ENCODE peak calls at places on chromosomes 6 and 20, in five cellular contexts. S is NCI-H1092 treated with DMSO at 0.1 percent for 48 hours; X is tibial artery; P is M059J; E is activated CD8-positive, alpha-beta T cell treated with anti-CD3 and anti-CD28 coated beads for 36 hours. R is an unnamed sample.

GRCh38 chr20:4272225-4272624 is 256.9 kb upstream of the RNF24 start:
- DNase-seq in S (no peak), X (no peak), P (peak; percentile 55), E (no peak), R (no peak)

GRCh38 chr6:145138469-145139185 is 596.7 kb downstream of the EPM2A start:
- DNase-seq in S (no peak), X (no peak), P (no peak), E (no peak), R (no peak)

GRCh38 chr6:85389180-85389797 is 60.6 kb upstream of the NT5E start:
- DNase-seq in S (no peak), X (no peak), P (no peak), E (peak; percentile 78), R (no peak)

GRCh38 chr20:13031751-13032150 is 23.0 kb downstream of the SPTLC3 start:
- DNase-seq in S (no peak), X (no peak), P (no peak), E (no peak), R (no peak)

GRCh38 chr6:105167987-105168386 is 11.8 kb downstream of the POPDC3 start:
- DNase-seq in S (no peak), X (no peak), P (no peak), E (no peak), R (no peak)

GRCh38 chr6:53582963-53583362 is 38.1 kb upstream of the GCLC start:
- DNase-seq in S (no peak), X (no peak), P (no peak), E (no peak), R (no peak)

GRCh38 chr20:40286991-40287531 is 402.0 kb downstream of the MAFB start:
- DNase-seq in S (no peak), X (peak; percentile 95), P (peak; percentile 93), E (no peak), R (no peak)

GRCh38 chr6:105835373-105835772 is 250.8 kb upstream of the PRDM1 start:
- DNase-seq in S (no peak), X (no peak), P (peak; percentile 51), E (peak; percentile 26), R (no peak)

GRCh38 chr6:46421939-46422338 is 69.3 kb downstream of the RCAN2 start:
- DNase-seq in S (no peak), X (no peak), P (peak; percentile 3), E (no peak), R (no peak)

GRCh38 chr6:103800131-103800670 is 1059.5 kb downstream of the HACE1 start:
- DNase-seq in S (no peak), X (no peak), P (no peak), E (no peak), R (no peak)

GRCh38 chr6:10555625-10556309 is 34.6 kb downstream of the GCNT2 start:
- DNase-seq in S (peak; percentile 51), X (no peak), P (peak; percentile 75), E (no peak), R (no peak)

GRCh38 chr6:138446821-138447220 is 42.8 kb downstream of the HEBP2 start:
- DNase-seq in S (no peak), X (no peak), P (no peak), E (no peak), R (no peak)

GRCh38 chr6:40620546-40620945 is 33.4 kb upstream of the LRFN2 start:
- DNase-seq in S (no peak), X (no peak), P (no peak), E (no peak), R (no peak)

GRCh38 chr6:111162504-111162903 is 75.2 kb downstream of the SLC16A10 start:
- DNase-seq in S (no peak), X (no peak), P (no peak), E (no peak), R (peak; percentile 0)

GRCh38 chr6:116572162-116572561 is 858 bp downstream of the RWDD1 start:
- DNase-seq in S (peak; percentile 5), X (no peak), P (peak; percentile 43), E (peak; percentile 26), R (no peak)

GRCh38 chr6:110520188-110520956 is 44.0 kb upstream of the SLC22A16 start:
- DNase-seq in S (no peak), X (no peak), P (no peak), E (no peak), R (no peak)

GRCh38 chr20:35560541-35560940 is 18.7 kb downstream of the ERGIC3 start:
- DNase-seq in S (no peak), X (no peak), P (no peak), E (no peak), R (no peak)

GRCh38 chr20:33589059-33589458 is 73.1 kb upstream of the C20orf144 start:
- DNase-seq in S (peak; percentile 38), X (no peak), P (no peak), E (no peak), R (no peak)

GRCh38 chr6:112253505-112253841 is 894 bp downstream of the LAMA4 start:
- DNase-seq in S (no peak), X (no peak), P (peak; percentile 63), E (peak; percentile 7), R (no peak)

GRCh38 chr6:54267798-54268197 is 40.4 kb upstream of the TINAG start:
- DNase-seq in S (no peak), X (no peak), P (peak; percentile 57), E (peak; percentile 5), R (no peak)

GRCh38 chr20:16701296-16701695 is 28.5 kb upstream of the SNRPB2 start:
- DNase-seq in S (peak; percentile 15), X (no peak), P (peak; percentile 18), E (peak; percentile 40), R (peak; percentile 28)

GRCh38 chr6:19925533-19925932 is 88.4 kb downstream of the ID4 start:
- DNase-seq in S (no peak), X (no peak), P (no peak), E (no peak), R (no peak)

GRCh38 chr20:44644384-44645131 is 6.9 kb downstream of the ADA start:
- DNase-seq in S (no peak), X (no peak), P (no peak), E (peak; percentile 64), R (peak; percentile 37)

GRCh38 chr6:163092846-163093245 is 321.7 kb upstream of the QKI start:
- DNase-seq in S (no peak), X (no peak), P (no peak), E (no peak), R (no peak)

GRCh38 chr6:4581468-4582420 is 194.5 kb upstream of the CDYL start:
- DNase-seq in S (no peak), X (no peak), P (peak; percentile 96), E (no peak), R (no peak)

GRCh38 chr6:29131691-29132090 is 23.8 kb downstream of the OR2J3 start:
- DNase-seq in S (no peak), X (no peak), P (peak; percentile 32), E (no peak), R (no peak)

GRCh38 chr6:5446362-5447075 is 185.2 kb downstream of the FARS2 start:
- DNase-seq in S (no peak), X (no peak), P (no peak), E (no peak), R (no peak)